ENCODE peak calls at places on chromosomes 5 and 9, in six cellular contexts. D is stimulated activated CD4-positive, alpha-beta T cell treated with anti-CD3 and anti-CD28 coated beads, Interleukin-1b, Interleukin-23, amount 100 ng/mL, for 48 hours; A is substantia nigra; E is activated CD4-positive, alpha-beta T cell treated with anti-CD3 and anti-CD28 coated beads for 24 hours; S is midbrain; K is amniotic epithelial cell. R is an unnamed sample.

GRCh38 chr9:33921967-33922895 is 105.3 kb downstream of the UBE2R2 start:
- DNase-seq in D (no peak), E (no peak), K (peak; percentile 16), A (no peak), S (no peak), R (no peak)

GRCh38 chr9:15274425-15274824 is 32.6 kb downstream of the TTC39B start:
- DNase-seq in S (no peak), D (no peak), A (no peak), K (no peak), E (no peak), R (no peak)

GRCh38 chr5:175836741-175837729 is 34.3 kb upstream of the CPLX2 start:
- DNase-seq in D (no peak), S (no peak), E (no peak), A (no peak), K (no peak), R (no peak)

GRCh38 chr5:166074839-166075481 is 2216.5 kb upstream of the WWC1 start:
- DNase-seq in K (peak; percentile 41), S (no peak), E (no peak), A (no peak), D (no peak), R (peak; percentile 31)

GRCh38 chr5:16179511-16179935 is at the start of gene MARCHF11:
- DNase-seq in E (no peak), S (no peak), K (no peak), D (no peak), A (no peak), R (no peak)

GRCh38 chr9:120336021-120336752 is 243.8 kb downstream of the CDK5RAP2 start:
- DNase-seq in D (peak; percentile 13), S (no peak), E (no peak), A (no peak), K (peak; percentile 12), R (no peak)

GRCh38 chr9:101516655-101517054 is 17.0 kb upstream of the RNF20 start:
- DNase-seq in D (no peak), S (no peak), A (no peak), K (no peak), E (no peak), R (no peak)

GRCh38 chr5:17996002-17996401 is 361.7 kb downstream of the TAF11L14 start:
- DNase-seq in A (no peak), E (no peak), K (no peak), S (no peak), D (no peak), R (no peak)

GRCh38 chr9:87667164-87667738 is 58.7 kb upstream of the CTSL start:
- DNase-seq in D (peak; percentile 15), A (no peak), E (no peak), K (peak; percentile 48), S (no peak), R (no peak)

R was measured in NCI-H226.